ENCODE peak calls at places on chromosomes 4 and X, in eight cellular contexts. One of them, this sample, is unnamed.

GRCh38 chr4:80154547-80154933 is 42.8 kb upstream of the PRDM8 start:
- DNase-seq in hypothalamus: no peak
- DNase-seq in mucosa of descending colon: no peak
- DNase-seq in G401: no peak
- DNase-seq in body of pancreas: no peak
- DNase-seq in psoas muscle: no peak
- DNase-seq in PC-3: no peak
- DNase-seq in stimulated activated CD8-positive, alpha-beta memory T cell treated with anti-CD3 and anti-CD28 coated beads, Interleukin-7, amount 100 ng/mL, for 1 hour: no peak
- DNase-seq in this sample: no peak

GRCh38 chrX:137574784-137575298 is 8.9 kb downstream of the ZIC3 start:
- DNase-seq in hypothalamus: no peak
- DNase-seq in mucosa of descending colon: no peak
- DNase-seq in G401: peak; percentile 47
- DNase-seq in body of pancreas: no peak
- DNase-seq in psoas muscle: no peak
- DNase-seq in PC-3: no peak
- DNase-seq in stimulated activated CD8-positive, alpha-beta memory T cell treated with anti-CD3 and anti-CD28 coated beads, Interleukin-7, amount 100 ng/mL, for 1 hour: no peak
- DNase-seq in this sample: no peak

GRCh38 chrX:10098235-10098819 is 58.4 kb upstream of the CLCN4 start:
- DNase-seq in hypothalamus: no peak
- DNase-seq in mucosa of descending colon: no peak
- DNase-seq in G401: no peak
- DNase-seq in body of pancreas: no peak
- DNase-seq in psoas muscle: no peak
- DNase-seq in PC-3: no peak
- DNase-seq in stimulated activated CD8-positive, alpha-beta memory T cell treated with anti-CD3 and anti-CD28 coated beads, Interleukin-7, amount 100 ng/mL, for 1 hour: no peak
- DNase-seq in this sample: no peak

GRCh38 chr4:1488357-1488756 is 82.1 kb upstream of the NKX1-1 start:
- DNase-seq in hypothalamus: no peak
- DNase-seq in mucosa of descending colon: no peak
- DNase-seq in G401: no peak
- DNase-seq in body of pancreas: no peak
- DNase-seq in psoas muscle: peak; percentile 41
- DNase-seq in PC-3: no peak
- DNase-seq in stimulated activated CD8-positive, alpha-beta memory T cell treated with anti-CD3 and anti-CD28 coated beads, Interleukin-7, amount 100 ng/mL, for 1 hour: no peak
- DNase-seq in this sample: peak; percentile 25

GRCh38 chr4:140004580-140005314 is 149.2 kb downstream of the MAML3 start:
- DNase-seq in hypothalamus: peak; percentile 52
- DNase-seq in mucosa of descending colon: no peak
- DNase-seq in G401: peak; percentile 88
- DNase-seq in body of pancreas: peak; percentile 75
- DNase-seq in psoas muscle: peak; percentile 78
- DNase-seq in PC-3: peak; percentile 48
- DNase-seq in stimulated activated CD8-positive, alpha-beta memory T cell treated with anti-CD3 and anti-CD28 coated beads, Interleukin-7, amount 100 ng/mL, for 1 hour: no peak
- DNase-seq in this sample: peak; percentile 35

GRCh38 chrX:11100281-11101035 is 10.7 kb upstream of the HCCS start:
- DNase-seq in hypothalamus: peak; percentile 12
- DNase-seq in mucosa of descending colon: no peak
- DNase-seq in G401: peak; percentile 10
- DNase-seq in body of pancreas: peak; percentile 33
- DNase-seq in psoas muscle: no peak
- DNase-seq in PC-3: peak; percentile 65
- DNase-seq in stimulated activated CD8-positive, alpha-beta memory T cell treated with anti-CD3 and anti-CD28 coated beads, Interleukin-7, amount 100 ng/mL, for 1 hour: no peak
- DNase-seq in this sample: no peak

GRCh38 chrX:24117288-24117687 is 32.2 kb upstream of the ZFX start:
- DNase-seq in hypothalamus: no peak
- DNase-seq in mucosa of descending colon: no peak
- DNase-seq in G401: peak; percentile 89
- DNase-seq in body of pancreas: peak; percentile 39
- DNase-seq in psoas muscle: no peak
- DNase-seq in PC-3: peak; percentile 62
- DNase-seq in stimulated activated CD8-positive, alpha-beta memory T cell treated with anti-CD3 and anti-CD28 coated beads, Interleukin-7, amount 100 ng/mL, for 1 hour: no peak
- DNase-seq in this sample: peak; percentile 13

GRCh38 chrX:81202989-81203388 is 1.1 kb downstream of the SH3BGRL start:
- DNase-seq in hypothalamus: no peak
- DNase-seq in mucosa of descending colon: no peak
- DNase-seq in G401: no peak
- DNase-seq in body of pancreas: no peak
- DNase-seq in psoas muscle: no peak
- DNase-seq in PC-3: no peak
- DNase-seq in stimulated activated CD8-positive, alpha-beta memory T cell treated with anti-CD3 and anti-CD28 coated beads, Interleukin-7, amount 100 ng/mL, for 1 hour: no peak
- DNase-seq in this sample: no peak

GRCh38 chrX:31423575-31424284 is 351.9 kb upstream of the FTHL17 start:
- DNase-seq in hypothalamus: peak; percentile 0
- DNase-seq in mucosa of descending colon: no peak
- DNase-seq in G401: no peak
- DNase-seq in body of pancreas: peak; percentile 54
- DNase-seq in psoas muscle: no peak
- DNase-seq in PC-3: peak; percentile 51
- DNase-seq in stimulated activated CD8-positive, alpha-beta memory T cell treated with anti-CD3 and anti-CD28 coated beads, Interleukin-7, amount 100 ng/mL, for 1 hour: no peak
- DNase-seq in this sample: no peak

GRCh38 chr4:118849867-118850812 is 14.2 kb upstream of the SEC24D start:
- DNase-seq in hypothalamus: no peak
- DNase-seq in mucosa of descending colon: no peak
- DNase-seq in G401: no peak
- DNase-seq in body of pancreas: no peak
- DNase-seq in psoas muscle: no peak
- DNase-seq in PC-3: peak; percentile 4
- DNase-seq in stimulated activated CD8-positive, alpha-beta memory T cell treated with anti-CD3 and anti-CD28 coated beads, Interleukin-7, amount 100 ng/mL, for 1 hour: no peak
- DNase-seq in this sample: no peak

GRCh38 chr4:17447675-17448298 is 64.1 kb downstream of the QDPR start:
- DNase-seq in hypothalamus: peak; percentile 34
- DNase-seq in mucosa of descending colon: no peak
- DNase-seq in G401: peak; percentile 28
- DNase-seq in body of pancreas: peak; percentile 45
- DNase-seq in psoas muscle: no peak
- DNase-seq in PC-3: peak; percentile 74
- DNase-seq in stimulated activated CD8-positive, alpha-beta memory T cell treated with anti-CD3 and anti-CD28 coated beads, Interleukin-7, amount 100 ng/mL, for 1 hour: peak; percentile 0
- DNase-seq in this sample: no peak

GRCh38 chr4:184805462-184806245 is 20.1 kb downstream of the ACSL1 start:
- DNase-seq in hypothalamus: peak; percentile 85
- DNase-seq in mucosa of descending colon: peak; percentile 84
- DNase-seq in G401: peak; percentile 62
- DNase-seq in body of pancreas: peak; percentile 96
- DNase-seq in psoas muscle: peak; percentile 97
- DNase-seq in PC-3: peak; percentile 15
- DNase-seq in stimulated activated CD8-positive, alpha-beta memory T cell treated with anti-CD3 and anti-CD28 coated beads, Interleukin-7, amount 100 ng/mL, for 1 hour: no peak
- DNase-seq in this sample: peak; percentile 57

GRCh38 chr4:124325676-124326075 is 386.9 kb downstream of the ANKRD50 start:
- DNase-seq in hypothalamus: no peak
- DNase-seq in mucosa of descending colon: no peak
- DNase-seq in G401: no peak
- DNase-seq in body of pancreas: no peak
- DNase-seq in psoas muscle: no peak
- DNase-seq in PC-3: no peak
- DNase-seq in stimulated activated CD8-positive, alpha-beta memory T cell treated with anti-CD3 and anti-CD28 coated beads, Interleukin-7, amount 100 ng/mL, for 1 hour: no peak
- DNase-seq in this sample: no peak

GRCh38 chrX:107738272-107738671 is 37.3 kb downstream of the TSC22D3 start:
- DNase-seq in hypothalamus: no peak
- DNase-seq in mucosa of descending colon: no peak
- DNase-seq in G401: peak; percentile 84
- DNase-seq in body of pancreas: peak; percentile 51
- DNase-seq in psoas muscle: no peak
- DNase-seq in PC-3: no peak
- DNase-seq in stimulated activated CD8-positive, alpha-beta memory T cell treated with anti-CD3 and anti-CD28 coated beads, Interleukin-7, amount 100 ng/mL, for 1 hour: no peak
- DNase-seq in this sample: no peak

GRCh38 chr4:52263612-52264011 is 212.5 kb downstream of the SPATA18 start:
- DNase-seq in hypothalamus: no peak
- DNase-seq in mucosa of descending colon: no peak
- DNase-seq in G401: peak; percentile 84
- DNase-seq in body of pancreas: no peak
- DNase-seq in psoas muscle: no peak
- DNase-seq in PC-3: peak; percentile 90
- DNase-seq in stimulated activated CD8-positive, alpha-beta memory T cell treated with anti-CD3 and anti-CD28 coated beads, Interleukin-7, amount 100 ng/mL, for 1 hour: no peak
- DNase-seq in this sample: no peak

GRCh38 chr4:6269651-6270511 is at the start of gene WFS1:
- DNase-seq in hypothalamus: peak; percentile 98
- DNase-seq in mucosa of descending colon: peak; percentile 98
- DNase-seq in G401: peak; percentile 98
- DNase-seq in body of pancreas: peak; percentile 99
- DNase-seq in psoas muscle: peak; percentile 99
- DNase-seq in PC-3: peak; percentile 96
- DNase-seq in stimulated activated CD8-positive, alpha-beta memory T cell treated with anti-CD3 and anti-CD28 coated beads, Interleukin-7, amount 100 ng/mL, for 1 hour: peak; percentile 98
- DNase-seq in this sample: peak; percentile 98

GRCh38 chr4:168183717-168184571 is 91.6 kb downstream of the ANXA10 start:
- DNase-seq in hypothalamus: no peak
- DNase-seq in mucosa of descending colon: no peak
- DNase-seq in G401: peak; percentile 26
- DNase-seq in body of pancreas: no peak
- DNase-seq in psoas muscle: no peak
- DNase-seq in PC-3: peak; percentile 55
- DNase-seq in stimulated activated CD8-positive, alpha-beta memory T cell treated with anti-CD3 and anti-CD28 coated beads, Interleukin-7, amount 100 ng/mL, for 1 hour: no peak
- DNase-seq in this sample: no peak

GRCh38 chr4:3489451-3489962 is 26.4 kb downstream of the DOK7 start:
- DNase-seq in hypothalamus: no peak
- DNase-seq in mucosa of descending colon: no peak
- DNase-seq in G401: no peak
- DNase-seq in body of pancreas: no peak
- DNase-seq in psoas muscle: no peak
- DNase-seq in PC-3: no peak
- DNase-seq in stimulated activated CD8-positive, alpha-beta memory T cell treated with anti-CD3 and anti-CD28 coated beads, Interleukin-7, amount 100 ng/mL, for 1 hour: no peak
- DNase-seq in this sample: no peak

GRCh38 chr4:3257125-3257690 is 8.2 kb downstream of the MSANTD1 start:
- DNase-seq in hypothalamus: no peak
- DNase-seq in mucosa of descending colon: peak; percentile 60
- DNase-seq in G401: peak; percentile 59
- DNase-seq in body of pancreas: no peak
- DNase-seq in psoas muscle: peak; percentile 23
- DNase-seq in PC-3: peak; percentile 81
- DNase-seq in stimulated activated CD8-positive, alpha-beta memory T cell treated with anti-CD3 and anti-CD28 coated beads, Interleukin-7, amount 100 ng/mL, for 1 hour: no peak
- DNase-seq in this sample: no peak

GRCh38 chr4:173436149-173436579 is 37.2 kb upstream of the SCRG1 start:
- DNase-seq in hypothalamus: no peak
- DNase-seq in mucosa of descending colon: no peak
- DNase-seq in G401: no peak
- DNase-seq in body of pancreas: no peak
- DNase-seq in psoas muscle: no peak
- DNase-seq in PC-3: no peak
- DNase-seq in stimulated activated CD8-positive, alpha-beta memory T cell treated with anti-CD3 and anti-CD28 coated beads, Interleukin-7, amount 100 ng/mL, for 1 hour: no peak
- DNase-seq in this sample: no peak

GRCh38 chrX:151151668-151152267 is 24.6 kb upstream of the GPR50 start:
- DNase-seq in hypothalamus: peak; percentile 7
- DNase-seq in mucosa of descending colon: no peak
- DNase-seq in G401: peak; percentile 46
- DNase-seq in body of pancreas: peak; percentile 40
- DNase-seq in psoas muscle: no peak
- DNase-seq in PC-3: peak; percentile 64
- DNase-seq in stimulated activated CD8-positive, alpha-beta memory T cell treated with anti-CD3 and anti-CD28 coated beads, Interleukin-7, amount 100 ng/mL, for 1 hour: no peak
- DNase-seq in this sample: peak; percentile 74

GRCh38 chrX:12955882-12956703 is 18.8 kb upstream of the TMSB4X start:
- DNase-seq in hypothalamus: peak; percentile 11
- DNase-seq in mucosa of descending colon: peak; percentile 78
- DNase-seq in G401: no peak
- DNase-seq in body of pancreas: peak; percentile 29
- DNase-seq in psoas muscle: peak; percentile 77
- DNase-seq in PC-3: peak; percentile 62
- DNase-seq in stimulated activated CD8-positive, alpha-beta memory T cell treated with anti-CD3 and anti-CD28 coated beads, Interleukin-7, amount 100 ng/mL, for 1 hour: no peak
- DNase-seq in this sample: no peak

GRCh38 chrX:16123222-16123786 is at the start of gene GRPR:
- DNase-seq in hypothalamus: peak; percentile 60
- DNase-seq in mucosa of descending colon: peak; percentile 67
- DNase-seq in G401: peak; percentile 59
- DNase-seq in body of pancreas: peak; percentile 96
- DNase-seq in psoas muscle: peak; percentile 72
- DNase-seq in PC-3: peak; percentile 95
- DNase-seq in stimulated activated CD8-positive, alpha-beta memory T cell treated with anti-CD3 and anti-CD28 coated beads, Interleukin-7, amount 100 ng/mL, for 1 hour: peak; percentile 19
- DNase-seq in this sample: peak; percentile 55

GRCh38 chrX:56233100-56233499 is 944 bp downstream of the KLF8 start:
- DNase-seq in hypothalamus: no peak
- DNase-seq in mucosa of descending colon: no peak
- DNase-seq in G401: peak; percentile 39
- DNase-seq in body of pancreas: peak; percentile 10
- DNase-seq in psoas muscle: peak; percentile 50
- DNase-seq in PC-3: no peak
- DNase-seq in stimulated activated CD8-positive, alpha-beta memory T cell treated with anti-CD3 and anti-CD28 coated beads, Interleukin-7, amount 100 ng/mL, for 1 hour: no peak
- DNase-seq in this sample: peak; percentile 25

GRCh38 chr4:169024762-169025161 is 14.7 kb upstream of the CBR4 start:
- DNase-seq in hypothalamus: no peak
- DNase-seq in mucosa of descending colon: no peak
- DNase-seq in G401: peak; percentile 13
- DNase-seq in body of pancreas: no peak
- DNase-seq in psoas muscle: no peak
- DNase-seq in PC-3: peak; percentile 68
- DNase-seq in stimulated activated CD8-positive, alpha-beta memory T cell treated with anti-CD3 and anti-CD28 coated beads, Interleukin-7, amount 100 ng/mL, for 1 hour: no peak
- DNase-seq in this sample: no peak

GRCh38 chrX:65581661-65582339 is 47.2 kb upstream of the LAS1L start:
- DNase-seq in hypothalamus: peak; percentile 27
- DNase-seq in mucosa of descending colon: no peak
- DNase-seq in G401: peak; percentile 65
- DNase-seq in body of pancreas: peak; percentile 73
- DNase-seq in psoas muscle: no peak
- DNase-seq in PC-3: peak; percentile 85
- DNase-seq in stimulated activated CD8-positive, alpha-beta memory T cell treated with anti-CD3 and anti-CD28 coated beads, Interleukin-7, amount 100 ng/mL, for 1 hour: peak; percentile 26
- DNase-seq in this sample: peak; percentile 90

GRCh38 chrX:78650906-78651437 is 8.2 kb downstream of the RTL3 start:
- DNase-seq in hypothalamus: no peak
- DNase-seq in mucosa of descending colon: no peak
- DNase-seq in G401: no peak
- DNase-seq in body of pancreas: no peak
- DNase-seq in psoas muscle: no peak
- DNase-seq in PC-3: peak; percentile 2
- DNase-seq in stimulated activated CD8-positive, alpha-beta memory T cell treated with anti-CD3 and anti-CD28 coated beads, Interleukin-7, amount 100 ng/mL, for 1 hour: no peak
- DNase-seq in this sample: no peak

GRCh38 chrX:22057667-22058066 is 25.5 kb downstream of the PHEX start:
- DNase-seq in hypothalamus: no peak
- DNase-seq in mucosa of descending colon: no peak
- DNase-seq in G401: no peak
- DNase-seq in body of pancreas: no peak
- DNase-seq in psoas muscle: no peak
- DNase-seq in PC-3: no peak
- DNase-seq in stimulated activated CD8-positive, alpha-beta memory T cell treated with anti-CD3 and anti-CD28 coated beads, Interleukin-7, amount 100 ng/mL, for 1 hour: no peak
- DNase-seq in this sample: no peak

GRCh38 chrX:33434256-33435092 is 223.1 kb upstream of the DMD start:
- DNase-seq in hypothalamus: peak; percentile 13
- DNase-seq in mucosa of descending colon: no peak
- DNase-seq in G401: peak; percentile 50
- DNase-seq in body of pancreas: peak; percentile 74
- DNase-seq in psoas muscle: no peak
- DNase-seq in PC-3: peak; percentile 66
- DNase-seq in stimulated activated CD8-positive, alpha-beta memory T cell treated with anti-CD3 and anti-CD28 coated beads, Interleukin-7, amount 100 ng/mL, for 1 hour: no peak
- DNase-seq in this sample: peak; percentile 27

GRCh38 chr4:152652102-152652501 is 27.7 kb downstream of the TMEM154 start:
- DNase-seq in hypothalamus: no peak
- DNase-seq in mucosa of descending colon: no peak
- DNase-seq in G401: no peak
- DNase-seq in body of pancreas: no peak
- DNase-seq in psoas muscle: no peak
- DNase-seq in PC-3: no peak
- DNase-seq in stimulated activated CD8-positive, alpha-beta memory T cell treated with anti-CD3 and anti-CD28 coated beads, Interleukin-7, amount 100 ng/mL, for 1 hour: no peak
- DNase-seq in this sample: no peak

GRCh38 chr4:184536881-184537248 is 62.5 kb upstream of the IRF2 start:
- DNase-seq in hypothalamus: no peak
- DNase-seq in mucosa of descending colon: no peak
- DNase-seq in G401: no peak
- DNase-seq in body of pancreas: no peak
- DNase-seq in psoas muscle: no peak
- DNase-seq in PC-3: peak; percentile 2
- DNase-seq in stimulated activated CD8-positive, alpha-beta memory T cell treated with anti-CD3 and anti-CD28 coated beads, Interleukin-7, amount 100 ng/mL, for 1 hour: no peak
- DNase-seq in this sample: no peak

GRCh38 chrX:106791495-106791894 is 11.0 kb upstream of the TBC1D8B start:
- DNase-seq in hypothalamus: no peak
- DNase-seq in mucosa of descending colon: no peak
- DNase-seq in G401: no peak
- DNase-seq in body of pancreas: no peak
- DNase-seq in psoas muscle: no peak
- DNase-seq in PC-3: peak; percentile 43
- DNase-seq in stimulated activated CD8-positive, alpha-beta memory T cell treated with anti-CD3 and anti-CD28 coated beads, Interleukin-7, amount 100 ng/mL, for 1 hour: no peak
- DNase-seq in this sample: no peak

GRCh38 chr4:13493793-13494192 is 9.7 kb upstream of the RAB28 start:
- DNase-seq in hypothalamus: no peak
- DNase-seq in mucosa of descending colon: no peak
- DNase-seq in G401: no peak
- DNase-seq in body of pancreas: no peak
- DNase-seq in psoas muscle: no peak
- DNase-seq in PC-3: no peak
- DNase-seq in stimulated activated CD8-positive, alpha-beta memory T cell treated with anti-CD3 and anti-CD28 coated beads, Interleukin-7, amount 100 ng/mL, for 1 hour: no peak
- DNase-seq in this sample: no peak

GRCh38 chrX:24498181-24498580 is 33.1 kb downstream of the PDK3 start:
- DNase-seq in hypothalamus: no peak
- DNase-seq in mucosa of descending colon: no peak
- DNase-seq in G401: peak; percentile 37
- DNase-seq in body of pancreas: peak; percentile 31
- DNase-seq in psoas muscle: no peak
- DNase-seq in PC-3: no peak
- DNase-seq in stimulated activated CD8-positive, alpha-beta memory T cell treated with anti-CD3 and anti-CD28 coated beads, Interleukin-7, amount 100 ng/mL, for 1 hour: no peak
- DNase-seq in this sample: no peak